ENCODE peak calls at places on chromosomes 3 and 15, in four cellular contexts. W, Q, T and H are unnamed samples.

GRCh38 chr3:71371282-71371681 is 212.2 kb downstream of the FOXP1 start:
- DNase-seq in W (no peak), Q (no peak), T (no peak), H (no peak)

GRCh38 chr3:31408720-31409119 is 124.0 kb upstream of the STT3B start:
- DNase-seq in W (no peak), Q (no peak), T (no peak), H (no peak)

GRCh38 chr3:10548997-10549396 is 43.6 kb upstream of the ATP2B2 start:
- DNase-seq in W (peak; percentile 4), Q (no peak), T (no peak), H (no peak)

GRCh38 chr15:67066041-67067021 is 929 bp downstream of the SMAD3 start:
- DNase-seq in W (no peak), Q (peak; percentile 28), T (no peak), H (peak; percentile 55)

GRCh38 chr3:89446593-89446992 is 339.2 kb downstream of the EPHA3 start:
- DNase-seq in W (no peak), Q (no peak), T (no peak), H (no peak)

GRCh38 chr3:72947715-72948507 is 48.7 kb upstream of the PPP4R2 start:
- DNase-seq in W (no peak), Q (no peak), T (no peak), H (no peak)

GRCh38 chr3:69212411-69213160 is 90.2 kb upstream of the LMOD3 start:
- DNase-seq in W (no peak), Q (peak; percentile 62), T (no peak), H (no peak)

GRCh38 chr3:193452338-193452737 is 73.8 kb upstream of the ATP13A5 start:
- DNase-seq in W (no peak), Q (no peak), T (no peak), H (peak; percentile 39)

GRCh38 chr3:51953445-51953844 is 1.7 kb upstream of the GPR62 start:
- DNase-seq in W (no peak), Q (peak; percentile 91), T (no peak), H (no peak)

GRCh38 chr3:42517143-42517542 is 14.7 kb downstream of the VIPR1 start:
- DNase-seq in W (no peak), Q (no peak), T (no peak), H (no peak)
- H3K4me1 ChIP-seq in W (no peaks in the 10 kb centered on the region), Q (no peaks in the 10 kb centered on the region), T (no peaks in the 10 kb centered on the region), H (no peaks in the 10 kb centered on the region)

GRCh38 chr15:69513450-69513849 is 60.8 kb downstream of the RPLP1 start:
- DNase-seq in W (no peak), Q (no peak), T (no peak), H (peak; percentile 63)
- H4K5ac ChIP-seq in W (no peak overlapping the region), Q (no peak overlapping the region), T (no peak overlapping the region), H (no peak overlapping the region)

GRCh38 chr3:107450254-107450653 is 72.5 kb upstream of the BBX start:
- DNase-seq in W (no peak), Q (peak; percentile 50), T (no peak), H (no peak)

GRCh38 chr3:107455621-107456020 is 67.1 kb upstream of the BBX start:
- DNase-seq in W (no peak), Q (no peak), T (no peak), H (no peak)

GRCh38 chr3:107452436-107452835 is 70.3 kb upstream of the BBX start:
- DNase-seq in W (no peak), Q (peak; percentile 83), T (no peak), H (no peak)

GRCh38 chr3:107456501-107456900 is 66.3 kb upstream of the BBX start:
- DNase-seq in W (no peak), Q (no peak), T (no peak), H (no peak)

DNA sequence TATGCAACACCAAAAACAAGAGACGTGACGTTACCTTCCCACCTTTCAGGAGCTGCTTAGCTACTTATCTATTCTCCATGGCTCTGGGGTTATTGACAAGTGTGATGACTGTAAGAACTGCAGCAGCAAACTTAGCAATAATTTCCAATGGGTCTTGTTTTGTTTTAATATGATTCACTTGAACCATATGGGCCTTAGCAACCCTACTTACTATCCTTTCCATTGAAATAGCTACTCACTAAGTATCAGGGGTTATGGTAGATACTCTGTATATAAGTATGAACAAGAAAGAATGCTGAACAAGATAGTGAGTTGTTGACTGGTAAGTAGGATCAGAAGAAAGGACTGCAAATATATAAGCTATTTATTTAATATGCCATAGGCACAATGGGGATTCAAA is 69.3 kb upstream of the BBX start:
- DNase-seq in W (no peak), Q (no peak), T (no peak), H (no peak)
- H3K4me1 ChIP-seq in W (no peaks in the 10 kb centered on the region), Q (no peaks in the 10 kb centered on the region), T (no peaks in the 10 kb centered on the region), H (no peaks in the 10 kb centered on the region)

GRCh38 chr3:121063628-121064027 is 155.6 kb downstream of the STXBP5L start:
- DNase-seq in W (peak; percentile 47), Q (no peak), T (no peak), H (peak; percentile 59)
- H4K5ac ChIP-seq in W (no peak overlapping the region), Q (no peak overlapping the region), T (no peak overlapping the region), H (no peak overlapping the region)

DNA sequence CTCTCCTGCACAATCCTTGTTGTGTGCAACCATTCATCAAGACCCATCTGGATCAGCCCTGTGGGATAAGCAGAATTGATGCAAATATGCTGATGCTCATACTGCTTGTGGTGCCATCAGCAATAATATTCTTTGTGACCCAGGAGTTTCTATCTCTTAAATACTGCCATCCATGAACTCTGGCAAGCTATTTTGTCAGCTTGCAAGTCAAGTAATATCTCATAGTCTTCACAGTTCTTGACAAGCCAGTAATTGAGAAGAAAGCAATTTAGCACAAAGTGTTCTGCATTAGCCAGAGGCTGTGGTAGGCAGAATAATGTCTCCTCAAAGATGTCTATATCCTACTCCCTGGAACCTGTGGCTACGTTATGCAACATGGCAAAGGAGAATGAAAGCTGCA is 49.0 kb downstream of the SPATA16 start:
- DNase-seq in W (no peak), Q (no peak), T (no peak), H (no peak)
- H3K4me1 ChIP-seq in W (no peaks in the 10 kb centered on the region), Q (no peaks in the 10 kb centered on the region), T (no peaks in the 10 kb centered on the region), H (no peaks in the 10 kb centered on the region)

GRCh38 chr3:126816956-126817777 is 113.1 kb downstream of the CHCHD6 start:
- DNase-seq in W (no peak), Q (no peak), T (no peak), H (no peak)
- H4K5ac ChIP-seq in W (no peak overlapping the region), Q (no peak overlapping the region), T (no peak overlapping the region), H (no peak overlapping the region)

GRCh38 chr3:49788056-49788455 is 1.7 kb upstream of the IP6K1 start:
- DNase-seq in W (no peak), Q (no peak), T (no peak), H (no peak)
- H3K4me1 ChIP-seq in W (no peaks in the 10 kb centered on the region), Q (peaks cover 7% of the 10 kb centered on the region), T (peaks cover 2% of the 10 kb centered on the region), H (no peaks in the 10 kb centered on the region)